ENCODE peak calls at places on chromosome 6, in six cellular contexts. J, G, M, O, N and B are unnamed samples.

GRCh38 chr6:122869437-122870024 is 80.5 kb downstream of the SMPDL3A start:
- DNase-seq in O (no peak), J (no peak), M (no peak), N (peak), G (peak), B (peak)

GRCh38 chr6:15369838-15370237 is 124.0 kb downstream of the JARID2 start:
- DNase-seq in J (no peak), G (no peak), N (no peak), O (no peak), M (no peak), B (no peak)

GRCh38 chr6:72783667-72784066 is 161.8 kb downstream of the KCNQ5 start:
- DNase-seq in M (no peak), O (no peak), N (no peak), J (no peak), G (no peak), B (no peak)

GRCh38 chr6:379367-380181 is 12.0 kb upstream of the IRF4 start:
- DNase-seq in O (no peak), N (no peak), M (no peak), G (no peak), J (peak), B (no peak)

GRCh38 chr6:30206152-30206551 is 7.1 kb downstream of the TRIM26 start:
- DNase-seq in O (no peak), M (no peak), N (no peak), J (no peak), G (no peak), B (no peak)

GRCh38 chr6:69044534-69044933 is 409.5 kb downstream of the ADGRB3 start:
- DNase-seq in J (no peak), G (no peak), O (no peak), N (no peak), M (no peak), B (no peak)

GRCh38 chr6:129667621-129668020 is 42.4 kb downstream of the ARHGAP18 start:
- DNase-seq in G (no peak), O (no peak), J (no peak), M (no peak), N (no peak), B (no peak)

GRCh38 chr6:85679445-85680123 is 36.9 kb upstream of the SYNCRIP start:
- DNase-seq in N (no peak), O (no peak), J (no peak), M (no peak), G (no peak), B (no peak)

GRCh38 chr6:168109171-168109570 is 30.2 kb upstream of the FRMD1 start:
- DNase-seq in N (no peak), J (no peak), M (no peak), O (peak), G (no peak), B (no peak)

GRCh38 chr6:129331450-129332138 is 378.4 kb downstream of the ARHGAP18 start:
- DNase-seq in M (no peak), N (no peak), G (no peak), J (no peak), O (no peak), B (no peak)

GRCh38 chr6:80961166-80961565 is 791.3 kb downstream of the TENT5A start:
- DNase-seq in G (no peak), N (no peak), M (no peak), J (no peak), O (no peak), B (no peak)

GRCh38 chr6:3305216-3305565 is 46.4 kb downstream of the PSMG4 start:
- DNase-seq in J (peak), N (no peak), G (no peak), O (no peak), M (no peak), B (no peak)

GRCh38 chr6:155492061-155492735 is 36.6 kb upstream of the NOX3 start:
- DNase-seq in G (no peak), M (no peak), O (no peak), J (no peak), N (no peak), B (no peak)

GRCh38 chr6:80003841-80004198 is 629 bp upstream of the TTK start:
- DNase-seq in J (no peak), M (peak), N (no peak), G (peak), O (peak), B (no peak)

GRCh38 chr6:38153511-38153910 is 334.0 kb downstream of the ZFAND3 start:
- DNase-seq in O (no peak), N (no peak), M (no peak), G (no peak), J (no peak), B (no peak)

GRCh38 chr6:4928426-4928825 is 75.4 kb downstream of the RPP40 start:
- DNase-seq in J (no peak), M (no peak), N (no peak), G (no peak), O (no peak), B (no peak)

GRCh38 chr6:101607286-101607685 is 213.8 kb downstream of the GRIK2 start:
- DNase-seq in J (no peak), G (no peak), M (no peak), O (no peak), N (no peak), B (no peak)

GRCh38 chr6:14921878-14922277 is 324.0 kb upstream of the JARID2 start:
- DNase-seq in J (no peak), G (no peak), N (no peak), O (no peak), M (no peak), B (no peak)

GRCh38 chr6:145274083-145274482 is 461.2 kb downstream of the EPM2A start:
- DNase-seq in G (no peak), N (no peak), M (no peak), J (no peak), O (no peak), B (no peak)

GRCh38 chr6:163416640-163417253 is 2.2 kb downstream of the QKI start:
- DNase-seq in G (peak), O (no peak), N (no peak), J (peak), M (no peak), B (peak)

GRCh38 chr6:51644426-51644825 is 443.0 kb downstream of the PKHD1 start:
- DNase-seq in J (no peak), M (no peak), G (no peak), O (no peak), N (no peak), B (no peak)

GRCh38 chr6:83952830-83953229 is 80.7 kb upstream of the MRAP2 start:
- DNase-seq in M (no peak), O (no peak), G (no peak), J (no peak), N (no peak), B (no peak)

GRCh38 chr6:138503881-138504680 is 4.8 kb upstream of the NHSL1 start:
- DNase-seq in J (no peak), N (no peak), G (no peak), M (no peak), O (no peak), B (no peak)